ENCODE peak calls at places on chromosomes 4 and X, in five cellular contexts. X, V, E, P and J are unnamed samples.

GRCh38 chr4:68494688-68495087 is 47.4 kb downstream of the TMPRSS11E start:
- DNase-seq in X (no peak), V (no peak), E (no peak), P (no peak), J (no peak)

GRCh38 chr4:162497564-162498167 is 333.9 kb upstream of the FSTL5 start:
- DNase-seq in X (peak; percentile 10), V (peak; percentile 77), E (no peak), P (peak; percentile 57), J (peak; percentile 22)

GRCh38 chr4:46931981-46932380 is 22.9 kb upstream of the COX7B2 start:
- DNase-seq in X (peak; percentile 33), V (peak; percentile 61), E (no peak), P (peak; percentile 65), J (no peak)

GRCh38 chr4:82797048-82797590 is 1.5 kb downstream of the SCD5 start:
- DNase-seq in X (no peak), V (no peak), E (no peak), P (peak; percentile 20), J (no peak)

GRCh38 chrX:54067741-54068140 is 23.5 kb upstream of the PHF8 start:
- DNase-seq in X (no peak), V (no peak), E (no peak), P (no peak), J (no peak)

GRCh38 chrX:118347131-118347530 is 1.2 kb downstream of the WDR44 start:
- DNase-seq in X (no peak), V (peak; percentile 6), E (no peak), P (peak; percentile 65), J (no peak)

GRCh38 chr4:41670530-41670929 is 78.0 kb downstream of the PHOX2B start:
- DNase-seq in X (no peak), V (no peak), E (no peak), P (no peak), J (no peak)

GRCh38 chr4:139537292-139537691 is 18.7 kb downstream of the SETD7 start:
- DNase-seq in X (no peak), V (no peak), E (no peak), P (no peak), J (no peak)

GRCh38 chr4:16225139-16225538 is 1.1 kb downstream of the TAPT1 start:
- DNase-seq in X (no peak), V (no peak), E (no peak), P (peak; percentile 50), J (no peak)

GRCh38 chrX:63404332-63404731 is 53.2 kb upstream of the SPIN4 start:
- DNase-seq in X (no peak), V (no peak), E (no peak), P (no peak), J (peak; percentile 59)

GRCh38 chrX:21770631-21771321 is 12.9 kb upstream of the SMPX start:
- DNase-seq in X (no peak), V (no peak), E (no peak), P (no peak), J (no peak)

GRCh38 chrX:120575379-120576114 is 14.8 kb upstream of the CUL4B start:
- DNase-seq in X (no peak), V (no peak), E (no peak), P (no peak), J (no peak)

GRCh38 chr4:175560628-175561027 is 251.4 kb downstream of the GPM6A start:
- DNase-seq in X (no peak), V (no peak), E (no peak), P (peak; percentile 7), J (peak; percentile 1)

GRCh38 chrX:46777971-46778810 is 19.3 kb upstream of the SLC9A7 start:
- DNase-seq in X (no peak), V (no peak), E (no peak), P (peak; percentile 43), J (no peak)

GRCh38 chrX:129741880-129742758 is 3.3 kb downstream of the XPNPEP2 start:
- DNase-seq in X (peak; percentile 72), V (peak; percentile 10), E (no peak), P (no peak), J (no peak)

GRCh38 chr4:15744016-15744415 is 34.1 kb upstream of the CD38 start:
- DNase-seq in X (no peak), V (no peak), E (no peak), P (no peak), J (no peak)

GRCh38 chr4:82630079-82630478 is 68.3 kb upstream of the TMEM150C start:
- DNase-seq in X (no peak), V (no peak), E (no peak), P (peak; percentile 7), J (no peak)

GRCh38 chr4:150952167-150952845 is 62.8 kb downstream of the LRBA start:
- DNase-seq in X (no peak), V (no peak), E (no peak), P (no peak), J (no peak)

GRCh38 chr4:2512396-2513135 is 23.9 kb upstream of the FAM193A start:
- DNase-seq in X (no peak), V (no peak), E (no peak), P (no peak), J (no peak)

GRCh38 chr4:96162631-96163030 is 322.7 kb downstream of the PDHA2 start:
- DNase-seq in X (no peak), V (no peak), E (no peak), P (peak; percentile 49), J (no peak)

GRCh38 chrX:24242649-24243556 is 71.0 kb downstream of the SUPT20HL2 start:
- DNase-seq in X (no peak), V (no peak), E (no peak), P (peak; percentile 60), J (no peak)

GRCh38 chr4:14254252-14254651 is 626.7 kb upstream of the BOD1L1 start:
- DNase-seq in X (no peak), V (peak; percentile 38), E (no peak), P (peak; percentile 28), J (no peak)

GRCh38 chrX:63658920-63659319 is 126.1 kb downstream of the ARHGEF9 start:
- DNase-seq in X (no peak), V (peak; percentile 29), E (no peak), P (peak; percentile 7), J (no peak)

GRCh38 chrX:2463973-2464676 is 36.7 kb downstream of the DHRSX start:
- DNase-seq in X (no peak), V (no peak), E (no peak), P (no peak), J (no peak)

GRCh38 chrX:7068939-7069367 is 78.6 kb upstream of the STS start:
- DNase-seq in X (peak; percentile 93), V (peak; percentile 9), E (no peak), P (no peak), J (no peak)

GRCh38 chr4:148445071-148445902 is 3.1 kb upstream of the NR3C2 start:
- DNase-seq in X (no peak), V (peak; percentile 62), E (no peak), P (no peak), J (no peak)

GRCh38 chr4:122798101-122798500 is 28.5 kb upstream of the FGF2 start:
- DNase-seq in X (no peak), V (no peak), E (peak; percentile 69), P (peak; percentile 92), J (peak; percentile 80)

GRCh38 chrX:13090261-13091110 is 46.1 kb upstream of the FAM9C start:
- DNase-seq in X (peak; percentile 33), V (no peak), E (no peak), P (peak; percentile 75), J (no peak)
- H3K27ac ChIP-seq in X (peak overlapping the region; percentile 98), V (no peak overlapping the region), E (no peak overlapping the region), P (no peak overlapping the region), J (no peak overlapping the region)

GRCh38 chrX:153685751-153686676 is 1.7 kb upstream of the SLC6A8 start:
- DNase-seq in X (no peak), V (no peak), E (no peak), P (no peak), J (no peak)

GRCh38 chrX:153685179-153685536 is 2.6 kb upstream of the SLC6A8 start:
- DNase-seq in X (no peak), V (peak; percentile 56), E (no peak), P (no peak), J (no peak)

GRCh38 chrX:153687121-153688039 is at the start of gene SLC6A8:
- DNase-seq in X (peak; percentile 47), V (peak; percentile 68), E (no peak), P (peak; percentile 56), J (no peak)

GRCh38 chrX:153681175-153681574 is 6.6 kb upstream of the SLC6A8 start:
- DNase-seq in X (no peak), V (no peak), E (no peak), P (no peak), J (no peak)

DNA sequence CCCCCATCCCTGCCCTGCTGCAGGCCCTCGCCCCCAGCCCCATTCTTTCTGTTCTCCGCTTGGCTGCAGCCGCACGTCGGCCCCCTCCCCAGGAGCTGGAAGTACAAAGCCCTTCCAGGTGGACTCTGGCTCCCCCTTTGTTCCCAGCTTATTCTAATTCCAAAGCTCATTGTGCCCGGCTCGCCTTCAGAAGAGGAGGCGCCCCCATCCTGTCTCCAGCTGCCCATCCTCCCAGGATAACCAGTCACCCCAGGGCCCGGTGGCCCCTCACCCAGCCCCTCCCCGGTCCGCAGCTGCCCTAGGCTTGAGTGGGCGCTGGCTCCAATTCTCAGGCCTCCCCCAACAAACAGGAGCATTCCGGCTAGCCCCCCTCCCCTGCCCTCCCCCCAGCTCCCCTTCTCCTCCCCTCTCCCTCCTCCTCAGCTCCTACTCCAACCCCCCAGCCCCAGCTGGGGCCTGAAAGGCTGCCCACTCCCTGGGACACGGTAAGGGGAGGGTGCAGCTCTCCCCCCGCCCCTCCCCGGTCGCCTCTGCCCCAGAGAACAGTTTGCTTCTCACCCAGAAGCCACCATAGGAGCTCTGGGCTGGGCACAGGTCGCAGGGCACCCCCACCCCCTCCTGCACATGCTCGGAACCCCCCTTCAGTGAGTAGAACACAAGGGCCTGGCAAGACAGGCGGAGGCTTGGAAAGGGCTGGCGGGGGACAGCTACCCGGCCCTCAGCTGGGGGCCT is 3.1 kb upstream of the SLC6A8 start:
- DNase-seq in X (no peak), V (no peak), E (no peak), P (no peak), J (no peak)
- H3K27ac ChIP-seq in X (no peak overlapping the region), V (peak overlapping the region; percentile 86), E (no peak overlapping the region), P (no peak overlapping the region), J (no peak overlapping the region)

GRCh38 chr4:110165382-110166285 is 32.8 kb downstream of the ELOVL6 start:
- DNase-seq in X (peak; percentile 85), V (no peak), E (peak; percentile 68), P (peak; percentile 70), J (peak; percentile 79)
- H3K27ac ChIP-seq in X (peak overlapping the region; percentile 96), V (peak overlapping the region; percentile 62), E (peak overlapping the region; percentile 88), P (no peak overlapping the region), J (peak overlapping the region; percentile 65)

GRCh38 chr4:153545822-153546221 is 79.7 kb downstream of the TMEM131L start:
- DNase-seq in X (no peak), V (no peak), E (no peak), P (no peak), J (no peak)

GRCh38 chr4:153542131-153542530 is 76.0 kb downstream of the TMEM131L start:
- DNase-seq in X (no peak), V (no peak), E (no peak), P (no peak), J (no peak)

GRCh38 chr4:153541426-153542096 is 75.4 kb downstream of the TMEM131L start:
- DNase-seq in X (no peak), V (no peak), E (peak; percentile 26), P (peak; percentile 46), J (peak; percentile 79)

GRCh38 chr4:153543351-153543750 is 77.2 kb downstream of the TMEM131L start:
- DNase-seq in X (no peak), V (no peak), E (no peak), P (no peak), J (no peak)

DNA sequence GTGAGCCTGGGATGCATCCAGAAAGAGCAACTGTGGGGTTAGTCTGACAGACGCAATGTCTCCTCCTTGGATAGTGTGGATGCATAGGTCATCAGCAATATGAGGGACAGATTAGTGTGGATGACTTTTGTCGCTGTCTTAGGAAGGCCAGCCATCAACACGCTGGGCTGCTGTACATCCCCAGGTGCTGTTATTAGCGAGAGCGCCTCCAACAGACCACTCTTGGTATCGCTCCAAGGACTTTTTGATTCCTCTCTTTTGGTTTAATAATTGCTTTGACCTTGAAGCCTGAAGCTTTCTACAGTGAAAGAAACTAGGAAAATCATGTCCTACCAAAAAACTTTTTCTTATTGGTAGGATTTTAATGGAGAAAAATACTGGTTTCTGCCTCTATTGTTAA is 76.7 kb downstream of the TMEM131L start:
- DNase-seq in X (no peak), V (no peak), E (no peak), P (no peak), J (no peak)
- H3K27ac ChIP-seq in X (peak overlapping the region; percentile 26), V (no peak overlapping the region), E (no peak overlapping the region), P (no peak overlapping the region), J (no peak overlapping the region)